ENCODE peak calls at places on chromosomes 3 and 15, in ten cellular contexts. T, D, R, H, V, N, C, E, L and Q are unnamed samples.

GRCh38 chr3:55701997-55702396 is 214.9 kb upstream of the WNT5A start:
- DNase-seq in T (no peak), D (no peak), R (no peak), H (no peak), V (no peak), N (no peak), C (no peak), E (peak; percentile 86), L (no peak), Q (no peak)

GRCh38 chr3:159721324-159721723 is 267.3 kb upstream of the IL12A start:
- DNase-seq in T (no peak), D (no peak), R (no peak), H (no peak), V (no peak), N (no peak), C (no peak), E (peak; percentile 50), L (no peak), Q (no peak)

GRCh38 chr3:31290046-31290445 is 242.7 kb upstream of the STT3B start:
- DNase-seq in T (no peak), D (no peak), R (no peak), H (no peak), V (no peak), N (no peak), C (no peak), E (no peak), L (peak; percentile 64), Q (no peak)

GRCh38 chr15:62362608-62363007 is 197.5 kb upstream of the C2CD4B start:
- DNase-seq in T (no peak), D (peak; percentile 14), R (no peak), H (no peak), V (no peak), N (peak; percentile 39), C (peak; percentile 72), E (peak; percentile 51), L (peak; percentile 16), Q (no peak)

GRCh38 chr3:143552851-143553250 is 295.4 kb downstream of the SLC9A9 start:
- DNase-seq in T (no peak), D (no peak), R (no peak), H (no peak), V (no peak), N (no peak), C (no peak), E (no peak), L (no peak), Q (no peak)

GRCh38 chr15:57861039-57861638 is 154.6 kb downstream of the POLR2M start:
- DNase-seq in T (peak; percentile 39), D (peak; percentile 44), R (no peak), H (no peak), V (no peak), N (no peak), C (peak; percentile 85), E (peak; percentile 66), L (peak; percentile 79), Q (peak; percentile 23)

GRCh38 chr15:74651251-74651741 is 35.7 kb downstream of the CLK3 start:
- DNase-seq in T (no peak), D (no peak), R (no peak), H (no peak), V (no peak), N (no peak), C (peak; percentile 23), E (no peak), L (peak; percentile 54), Q (peak; percentile 80)

GRCh38 chr3:124362418-124362817 is 367.8 kb upstream of the UMPS start:
- DNase-seq in T (no peak), D (no peak), R (no peak), H (no peak), V (no peak), N (no peak), C (no peak), E (no peak), L (no peak), Q (no peak)

GRCh38 chr3:107990926-107991325 is 99.9 kb downstream of the CD47 start:
- DNase-seq in T (no peak), D (no peak), R (no peak), H (no peak), V (no peak), N (no peak), C (no peak), E (no peak), L (no peak), Q (no peak)

GRCh38 chr15:57112178-57112577 is 193.7 kb downstream of the TCF12 start:
- DNase-seq in T (no peak), D (no peak), R (peak; percentile 24), H (no peak), V (no peak), N (no peak), C (no peak), E (peak; percentile 43), L (peak; percentile 22), Q (no peak)

GRCh38 chr3:4983739-4984510 is 4.7 kb downstream of the BHLHE40 start:
- DNase-seq in T (peak; percentile 59), D (peak; percentile 74), R (peak; percentile 61), H (peak; percentile 69), V (no peak), N (peak; percentile 75), C (peak; percentile 80), E (peak; percentile 92), L (peak; percentile 85), Q (no peak)

GRCh38 chr3:175898194-175898593 is 1039.1 kb downstream of the NAALADL2 start:
- DNase-seq in T (no peak), D (no peak), R (no peak), H (no peak), V (no peak), N (no peak), C (no peak), E (no peak), L (no peak), Q (no peak)

GRCh38 chr3:12444582-12445468 is 39.5 kb upstream of the TSEN2 start:
- DNase-seq in T (no peak), D (peak; percentile 19), R (no peak), H (no peak), V (no peak), N (no peak), C (no peak), E (no peak), L (peak; percentile 37), Q (no peak)

GRCh38 chr3:129162729-129163579 is 2.1 kb upstream of the ISY1 start:
- DNase-seq in T (no peak), D (no peak), R (no peak), H (no peak), V (no peak), N (no peak), C (no peak), E (no peak), L (no peak), Q (no peak)

GRCh38 chr3:186255703-186256331 is 106.2 kb downstream of the DGKG start:
- DNase-seq in T (peak; percentile 84), D (no peak), R (no peak), H (no peak), V (no peak), N (no peak), C (no peak), E (no peak), L (peak; percentile 62), Q (no peak)

GRCh38 chr15:31156808-31157207 is 55.3 kb upstream of the TRPM1 start:
- DNase-seq in T (no peak), D (no peak), R (no peak), H (no peak), V (no peak), N (no peak), C (no peak), E (no peak), L (no peak), Q (no peak)
- H3K4me3 ChIP-seq in T (no peak overlapping the region), D (no peak overlapping the region), R (no peak overlapping the region), H (no peak overlapping the region), V (no peak overlapping the region), N (no peak overlapping the region), C (no peak overlapping the region), E (no peak overlapping the region), L (no peak overlapping the region), Q (no peak overlapping the region)

GRCh38 chr15:72117698-72118399 is at the start of gene MYO9A:
- DNase-seq in T (peak; percentile 99), D (peak; percentile 95), R (peak; percentile 98), H (peak; percentile 98), V (peak; percentile 98), N (peak; percentile 88), C (peak; percentile 99), E (peak; percentile 97), L (peak; percentile 97), Q (peak; percentile 88)
- TF ChIP-seq CTCF in T (no peak), D (peak; percentile 8), R (peak; percentile 13), H (peak; percentile 16), V (peak; percentile 26), N (no peak), C (no peak), E (no peak), L (no peak), Q (peak; percentile 16)

GRCh38 chr3:70747847-70748246 is 435.4 kb upstream of the MDFIC2 start:
- DNase-seq in T (no peak), D (no peak), R (no peak), H (no peak), V (no peak), N (no peak), C (no peak), E (no peak), L (no peak), Q (no peak)
- H3K4me3 ChIP-seq in T (no peak overlapping the region), D (no peak overlapping the region), R (no peak overlapping the region), H (no peak overlapping the region), V (no peak overlapping the region), N (no peak overlapping the region), C (no peak overlapping the region), E (no peak overlapping the region), L (no peak overlapping the region), Q (no peak overlapping the region)

GRCh38 chr15:94579261-94579660 is 347.9 kb downstream of the MCTP2 start:
- DNase-seq in T (no peak), D (no peak), R (no peak), H (no peak), V (no peak), N (no peak), C (no peak), E (no peak), L (no peak), Q (no peak)

GRCh38 chr15:94584833-94585244 is 353.5 kb downstream of the MCTP2 start:
- DNase-seq in T (no peak), D (peak; percentile 1), R (no peak), H (peak; percentile 22), V (no peak), N (no peak), C (peak; percentile 18), E (no peak), L (peak; percentile 15), Q (no peak)

GRCh38 chr15:94586099-94586498 is 354.7 kb downstream of the MCTP2 start:
- DNase-seq in T (no peak), D (no peak), R (no peak), H (no peak), V (no peak), N (no peak), C (no peak), E (no peak), L (no peak), Q (no peak)

GRCh38 chr15:94580186-94580585 is 348.8 kb downstream of the MCTP2 start:
- DNase-seq in T (no peak), D (no peak), R (no peak), H (no peak), V (no peak), N (no peak), C (no peak), E (no peak), L (no peak), Q (no peak)

GRCh38 chr15:94582368-94582767 is 351.0 kb downstream of the MCTP2 start:
- DNase-seq in T (peak; percentile 32), D (no peak), R (no peak), H (no peak), V (no peak), N (no peak), C (peak; percentile 25), E (no peak), L (peak; percentile 48), Q (no peak)
- TF ChIP-seq CTCF in T (peak; percentile 47), D (no peak), R (no peak), H (no peak), V (peak; percentile 54), N (no peak), C (peak; percentile 6), E (no peak), L (peak; percentile 38), Q (peak; percentile 40)

GRCh38 chr3:133037440-133037839 is 751 bp upstream of the TMEM108 start:
- DNase-seq in T (peak; percentile 27), D (no peak), R (no peak), H (no peak), V (no peak), N (no peak), C (no peak), E (no peak), L (no peak), Q (no peak)
- H3K4me3 ChIP-seq in T (no peak overlapping the region), D (peak overlapping the region; percentile 76), R (peak overlapping the region; percentile 91), H (peak overlapping the region; percentile 52), V (peak overlapping the region; percentile 71), N (no peak overlapping the region), C (no peak overlapping the region), E (no peak overlapping the region), L (no peak overlapping the region), Q (peak overlapping the region; percentile 59)